ENCODE peak calls at places on chromosomes 11 and 22, in four cellular contexts. S, P, E and T are unnamed samples.

GRCh38 chr22:37920131-37920530 is 14.0 kb downstream of the MICALL1 start:
- DNase-seq in E (no peak), P (no peak), S (no peak), T (no peak)

GRCh38 chr11:9015677-9016076 is 11.9 kb upstream of the NRIP3 start:
- DNase-seq in P (peak), S (peak), E (peak), T (no peak)

GRCh38 chr11:44556735-44557409 is 8.6 kb upstream of the CD82 start:
- DNase-seq in S (peak), E (peak), P (peak), T (no peak)

GRCh38 chr11:79600747-79601146 is 159.9 kb upstream of the TENM4 start:
- DNase-seq in P (no peak), E (no peak), S (no peak), T (no peak)

GRCh38 chr22:37290737-37291136 is 8.4 kb downstream of the CYTH4 start:
- DNase-seq in S (no peak), E (peak), P (no peak), T (no peak)

GRCh38 chr11:117993988-117994741 is 8.0 kb downstream of the IL10RA start:
- DNase-seq in E (no peak), S (no peak), P (no peak), T (no peak)

GRCh38 chr11:111035746-111036145 is 209.8 kb upstream of the POU2AF2 start:
- DNase-seq in S (no peak), P (no peak), E (no peak), T (no peak)

GRCh38 chr11:85114786-85115185 is 512.4 kb downstream of the DLG2 start:
- DNase-seq in S (no peak), P (no peak), E (no peak), T (no peak)

GRCh38 chr11:108654994-108655631 is 9.8 kb upstream of the DDX10 start:
- DNase-seq in P (peak), E (peak), S (no peak), T (no peak)

GRCh38 chr22:34997921-34998320 is 68.0 kb upstream of the ISX start:
- DNase-seq in P (no peak), S (no peak), E (no peak), T (no peak)

GRCh38 chr22:42939941-42940653 is 74.9 kb downstream of the PACSIN2 start:
- DNase-seq in P (no peak), S (no peak), E (peak), T (no peak)

GRCh38 chr22:23281406-23282088 is 101.2 kb downstream of the BCR start:
- DNase-seq in E (peak), S (peak), P (peak), T (peak)

GRCh38 chr11:44267366-44268072 is 42.4 kb downstream of the ALX4 start:
- DNase-seq in S (no peak), E (no peak), P (no peak), T (no peak)

GRCh38 chr11:69119170-69119569 is 36.6 kb upstream of the SMIM38 start:
- DNase-seq in E (no peak), P (no peak), S (no peak), T (no peak)

GRCh38 chr22:49159711-49160110 is 668.0 kb downstream of the BRD1 start:
- DNase-seq in S (no peak), E (no peak), P (no peak), T (no peak)

GRCh38 chr11:102302241-102302640 is 15.0 kb upstream of the BIRC3 start:
- DNase-seq in S (no peak), P (no peak), E (no peak), T (no peak)

GRCh38 chr11:78039919-78040671 is 17.0 kb upstream of the KCTD14 start:
- DNase-seq in P (no peak), S (no peak), E (peak), T (no peak)

GRCh38 chr11:12430912-12431311 is 53.5 kb downstream of the PARVA start:
- DNase-seq in P (no peak), E (peak), S (peak), T (no peak)

GRCh38 chr11:77303328-77303727 is 1.8 kb upstream of the GDPD4 start:
- DNase-seq in S (no peak), P (no peak), E (no peak), T (no peak)

GRCh38 chr11:10623797-10624761 is 55.6 kb upstream of the LYVE1 start:
- DNase-seq in S (no peak), E (no peak), P (no peak), T (no peak)

GRCh38 chr11:130148927-130149326 is 10.7 kb upstream of the ST14 start:
- DNase-seq in S (no peak), P (no peak), E (no peak), T (no peak)

GRCh38 chr11:44835326-44835725 is 108.6 kb downstream of the TSPAN18 start:
- DNase-seq in P (no peak), S (no peak), E (no peak), T (no peak)

GRCh38 chr11:113305440-113306336 is 8.7 kb upstream of the TTC12 start:
- DNase-seq in S (peak), P (peak), E (peak), T (peak)

GRCh38 chr11:134028368-134028920 is 40.4 kb upstream of the JAM3 start:
- DNase-seq in P (no peak), S (no peak), E (no peak), T (no peak)

GRCh38 chr11:134032031-134032430 is 36.8 kb upstream of the JAM3 start:
- DNase-seq in S (no peak), E (no peak), P (no peak), T (no peak)

GRCh38 chr11:134033276-134033675 is 35.6 kb upstream of the JAM3 start:
- DNase-seq in P (no peak), S (no peak), E (no peak), T (no peak)

GRCh38 chr11:134032501-134033091 is 36.3 kb upstream of the JAM3 start:
- DNase-seq in E (peak), S (no peak), P (no peak), T (no peak)

DNA sequence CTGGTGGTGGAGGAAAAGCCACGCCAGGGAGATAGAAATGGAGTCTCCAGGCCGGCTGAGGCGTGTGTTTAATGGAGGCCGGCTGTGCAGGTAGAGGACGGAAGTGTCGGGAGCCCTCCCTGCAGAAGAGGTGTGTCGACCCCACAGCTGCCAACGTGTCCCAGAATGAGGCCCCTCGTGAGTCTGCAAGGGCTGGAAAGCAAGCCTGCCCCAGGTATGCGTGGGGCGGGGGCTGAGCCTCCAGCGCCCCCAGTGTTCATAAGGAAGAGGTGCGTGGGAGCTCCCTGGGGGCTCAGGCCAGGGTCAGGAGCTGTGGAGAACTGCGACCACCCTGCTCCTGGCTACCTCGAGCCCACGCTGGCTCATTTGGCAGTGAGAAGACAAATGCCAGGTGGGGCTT is 38.0 kb upstream of the JAM3 start:
- DNase-seq in S (no peak), E (no peak), P (peak), T (no peak)
- TF ChIP-seq CTCF in S (no peak), E (no peak), P (peak), T (no peak)

GRCh38 chr11:61279934-61280656 is 15.0 kb downstream of the VWCE start:
- DNase-seq in S (no peak), P (no peak), E (no peak), T (no peak)
- TF ChIP-seq CTCF in S (no peak), P (no peak), E (no peak), T (no peak)

GRCh38 chr11:67545280-67545679 is 22.0 kb upstream of the CABP2 start:
- DNase-seq in P (peak), S (no peak), E (no peak), T (no peak)
- TF ChIP-seq CTCF in P (peak), S (no peak), E (no peak), T (no peak)

GRCh38 chr11:57662893-57663292 is 5.0 kb upstream of the ZDHHC5 start:
- DNase-seq in E (no peak), S (no peak), P (no peak), T (no peak)
- TF ChIP-seq CTCF in E (peak), S (no peak), P (peak), T (no peak)

DNA sequence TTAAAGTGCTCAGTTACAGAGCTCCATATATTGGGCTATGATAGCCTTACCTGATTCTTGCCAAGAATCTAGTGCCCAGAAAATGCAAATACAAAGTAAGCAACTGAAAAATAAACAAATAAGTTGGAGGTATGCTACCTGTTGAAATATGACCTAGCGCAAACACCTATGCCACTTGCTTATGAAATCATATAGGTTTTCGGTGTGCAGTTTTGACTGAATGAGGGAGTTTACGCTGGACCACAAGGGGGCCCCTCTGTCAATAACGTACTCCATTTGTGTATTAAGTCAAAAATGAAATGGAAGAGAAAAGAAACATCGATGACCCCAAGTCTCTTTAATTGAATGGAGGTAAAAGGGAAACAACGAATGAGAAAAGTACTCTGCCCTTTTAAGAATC is 84.9 kb upstream of the TRIM77 start:
- DNase-seq in P (no peak), E (no peak), S (no peak), T (no peak)
- TF ChIP-seq CTCF in P (peak), E (no peak), S (no peak), T (no peak)

DNA sequence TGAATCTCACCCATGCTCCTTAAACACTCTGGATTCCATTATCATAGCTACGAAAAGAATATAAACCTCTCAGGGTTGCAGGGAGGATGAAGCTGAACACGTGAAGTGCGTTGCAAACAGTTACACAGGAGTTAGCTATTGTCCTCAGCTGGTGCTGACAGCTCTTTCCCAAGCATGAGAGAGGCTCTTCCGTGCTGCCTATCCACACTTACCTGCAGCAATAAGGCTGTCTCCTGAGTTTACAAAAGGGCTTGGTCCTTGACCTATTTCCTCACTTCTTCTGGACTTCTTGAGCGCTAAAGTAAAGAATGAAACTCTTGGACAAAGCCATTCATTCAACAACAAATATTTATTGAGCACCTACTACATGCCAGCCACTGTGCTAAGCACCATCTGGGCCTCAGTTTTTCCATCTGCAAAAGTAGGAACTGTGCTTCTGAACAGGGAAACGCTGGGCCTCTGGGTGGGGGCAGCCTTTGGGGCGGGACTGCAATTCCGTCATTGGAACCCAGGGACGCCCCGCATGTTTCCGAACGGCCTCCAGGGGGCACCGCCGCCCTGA is 749 bp upstream of the ARL2 start:
- DNase-seq in S (peak), E (peak), P (no peak), T (no peak)
- TF ChIP-seq CTCF in S (no peak), E (peak), P (peak), T (no peak)

DNA sequence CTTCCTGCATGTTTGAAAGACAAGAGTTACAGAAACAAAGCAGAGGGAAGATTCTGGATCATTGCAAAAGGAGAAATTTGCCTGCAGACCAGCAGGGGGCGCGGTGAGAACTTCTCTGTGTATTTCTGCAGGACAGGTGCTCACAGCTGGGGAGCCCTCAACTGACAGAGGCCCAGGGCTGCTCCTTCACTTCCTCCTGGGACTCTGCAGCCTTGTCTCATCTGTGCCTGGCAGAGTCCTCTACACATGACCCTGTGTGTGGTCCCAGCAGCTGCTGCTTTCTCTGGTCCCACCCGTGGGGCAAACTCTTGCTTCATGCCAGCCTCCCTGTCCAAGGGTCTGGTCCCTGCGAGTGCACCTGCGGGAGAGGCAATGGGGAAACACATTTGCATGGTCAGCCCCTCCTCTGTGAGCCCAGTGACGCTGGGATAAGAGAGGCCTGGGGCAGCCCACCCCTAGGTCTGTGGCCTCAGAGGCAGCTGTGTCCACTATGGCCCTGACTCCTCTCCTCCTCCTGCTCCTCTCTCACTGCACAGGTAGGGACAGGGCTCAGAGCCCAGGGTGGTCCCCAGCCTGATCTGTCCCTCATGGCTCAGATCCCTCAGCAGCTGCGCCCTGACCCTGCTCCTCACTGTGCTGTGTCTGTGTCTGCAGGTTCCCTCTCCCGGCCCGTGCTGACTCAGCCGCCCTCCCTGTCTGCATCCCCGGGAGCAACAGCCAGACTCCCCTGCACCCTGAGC is 43.2 kb upstream of the VPREB1 start:
- DNase-seq in S (no peak), P (peak), E (no peak), T (peak)
- TF ChIP-seq CTCF in S (peak), P (peak), E (peak), T (no peak)

GRCh38 chr22:39999144-39999757 is 4.5 kb downstream of the FAM83F start:
- DNase-seq in E (peak), S (no peak), P (peak), T (no peak)
- TF ChIP-seq CTCF in E (no peak), S (no peak), P (no peak), T (no peak)

GRCh38 chr22:44359496-44360110 is 46.9 kb upstream of the SHISAL1 start:
- DNase-seq in P (no peak), E (no peak), S (no peak), T (no peak)

GRCh38 chr22:44362249-44363040 is 49.7 kb upstream of the SHISAL1 start:
- DNase-seq in E (no peak), P (no peak), S (no peak), T (no peak)

GRCh38 chr22:44360306-44360685 is 47.5 kb upstream of the SHISAL1 start:
- DNase-seq in P (no peak), E (no peak), S (no peak), T (no peak)

GRCh38 chr22:44361391-44362126 is 48.8 kb upstream of the SHISAL1 start:
- DNase-seq in E (no peak), P (no peak), S (no peak), T (no peak)

DNA sequence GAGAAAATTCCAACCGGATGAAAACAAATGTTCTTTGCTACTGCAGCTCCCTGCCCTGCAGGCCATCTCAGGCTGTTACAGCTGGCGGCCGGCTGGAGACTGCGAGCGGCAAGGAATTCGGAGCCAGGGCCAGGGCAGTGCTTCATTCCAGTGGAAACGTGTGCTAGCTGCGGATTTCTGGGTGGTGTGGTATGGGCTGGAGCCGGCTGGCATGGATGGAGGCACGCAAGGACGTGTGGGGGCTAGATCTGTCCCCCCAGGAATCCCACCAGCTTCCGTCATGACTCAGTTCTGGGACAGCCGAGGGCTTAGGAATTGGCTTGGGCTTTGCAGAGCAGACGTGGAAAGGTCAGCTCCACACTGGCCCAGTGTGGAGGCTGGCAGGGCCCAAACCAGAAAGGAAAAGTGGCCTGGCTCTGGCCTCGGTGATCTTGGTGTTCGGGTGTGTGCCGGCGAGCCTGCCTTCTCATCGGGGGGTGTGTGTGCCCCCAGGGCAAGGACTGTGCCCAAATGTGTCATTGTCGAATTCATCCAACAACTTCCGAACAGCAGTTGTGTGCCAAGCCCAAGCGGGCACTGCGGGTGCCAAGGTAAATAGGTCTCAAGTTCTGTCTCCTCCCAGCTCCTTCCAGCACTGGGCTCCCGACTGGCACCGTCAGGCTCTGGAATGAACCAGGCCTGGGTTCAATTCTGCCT is 48.1 kb upstream of the SHISAL1 start:
- DNase-seq in S (no peak), P (peak), E (peak), T (no peak)
- TF ChIP-seq CTCF in S (no peak), P (peak), E (peak), T (no peak)

GRCh38 chr22:33917744-33918406 is 2.4 kb downstream of the LARGE1 start:
- DNase-seq in S (no peak), P (peak), E (peak), T (no peak)
- TF ChIP-seq CTCF in S (peak), P (peak), E (peak), T (no peak)